ENCODE peak calls at places on chromosomes 13 and 19, in eight cellular contexts. P, T, E, L, U, W, M and G are unnamed samples.

GRCh38 chr19:31448221-31448657 is 99.0 kb upstream of the TSHZ3 start:
- DNase-seq in M (peak; percentile 25), W (no peak), U (peak; percentile 29), L (peak; percentile 93), T (peak; percentile 31), P (peak; percentile 91), E (peak; percentile 77), G (no peak)

GRCh38 chr13:77980592-77980991 is 62.0 kb upstream of the EDNRB start:
- DNase-seq in E (no peak), W (no peak), M (peak; percentile 25), L (peak; percentile 87), U (no peak), P (peak; percentile 81), T (no peak), G (no peak)

GRCh38 chr19:2567580-2567979 is 91.7 kb downstream of the GADD45B start:
- DNase-seq in P (no peak), W (no peak), T (no peak), M (no peak), U (peak; percentile 65), E (no peak), L (no peak), G (peak; percentile 6)

GRCh38 chr13:63279136-63279535 is 1863.5 kb upstream of the PCDH20 start:
- DNase-seq in L (no peak), M (no peak), P (no peak), U (no peak), T (no peak), W (no peak), E (no peak), G (no peak)

GRCh38 chr13:100957741-100958140 is 283.1 kb upstream of the TMTC4 start:
- DNase-seq in W (no peak), P (no peak), M (no peak), U (no peak), E (no peak), T (no peak), L (no peak), G (no peak)

GRCh38 chr13:30033681-30034447 is 183.4 kb upstream of the UBL3 start:
- DNase-seq in E (no peak), T (peak; percentile 93), L (peak; percentile 93), M (peak; percentile 54), P (peak; percentile 96), W (no peak), U (no peak), G (no peak)

GRCh38 chr13:112844411-112844810 is 124.6 kb upstream of the MCF2L start:
- DNase-seq in L (no peak), M (no peak), W (no peak), P (no peak), T (no peak), E (no peak), U (no peak), G (no peak)

GRCh38 chr13:90787007-90787406 is 560.5 kb upstream of the MIR17HG start:
- DNase-seq in P (no peak), T (no peak), W (no peak), M (no peak), E (no peak), U (no peak), L (peak; percentile 30), G (no peak)

GRCh38 chr13:99656843-99657506 is 155.7 kb downstream of the TM9SF2 start:
- DNase-seq in L (no peak), U (no peak), M (peak; percentile 42), W (no peak), E (no peak), T (no peak), P (no peak), G (no peak)

GRCh38 chr19:1618157-1619093 is 13.2 kb upstream of the UQCR11 start:
- DNase-seq in P (peak; percentile 25), E (no peak), M (no peak), W (no peak), T (no peak), U (peak; percentile 60), L (peak; percentile 18), G (peak; percentile 72)

GRCh38 chr13:113786262-113786841 is 27.3 kb downstream of the TMEM255B start:
- DNase-seq in W (no peak), M (no peak), L (peak; percentile 73), P (peak; percentile 60), T (no peak), U (no peak), E (no peak), G (no peak)

GRCh38 chr13:75635101-75635620 is 969 bp upstream of the LMO7 start:
- DNase-seq in T (no peak), E (peak; percentile 27), P (peak; percentile 34), W (no peak), U (no peak), M (no peak), L (peak; percentile 26), G (no peak)

GRCh38 chr13:100454876-100455275 is 133.7 kb downstream of the GGACT start:
- DNase-seq in L (peak; percentile 63), T (no peak), E (no peak), U (no peak), M (peak; percentile 76), P (peak; percentile 47), W (no peak), G (no peak)

GRCh38 chr13:101949681-101950080 is 452.2 kb downstream of the FGF14 start:
- DNase-seq in T (no peak), U (no peak), L (no peak), M (no peak), E (no peak), P (no peak), W (no peak), G (no peak)

GRCh38 chr13:51246005-51246404 is 23.8 kb downstream of the FAM124A start:
- DNase-seq in W (no peak), L (no peak), P (no peak), M (no peak), U (no peak), E (no peak), T (no peak), G (no peak)

GRCh38 chr13:113536461-113537110 is 46.1 kb upstream of the DCUN1D2 start:
- DNase-seq in T (no peak), E (no peak), P (no peak), M (no peak), L (no peak), W (no peak), U (no peak), G (no peak)

GRCh38 chr19:18306903-18307681 is 15.8 kb downstream of the LSM4 start:
- DNase-seq in L (no peak), T (no peak), U (no peak), P (no peak), W (no peak), E (no peak), M (no peak), G (no peak)

GRCh38 chr13:67792151-67792665 is 562.1 kb upstream of the PCDH9 start:
- DNase-seq in M (peak; percentile 27), U (no peak), T (no peak), E (no peak), W (no peak), L (no peak), P (no peak), G (no peak)

GRCh38 chr13:60398438-60398891 is 1.4 kb downstream of the TDRD3 start:
- DNase-seq in T (no peak), U (no peak), E (no peak), P (no peak), W (no peak), L (peak; percentile 17), M (no peak), G (no peak)

GRCh38 chr19:55005684-55006488 is 32.2 kb downstream of the GP6 start:
- DNase-seq in W (no peak), T (no peak), P (peak; percentile 9), L (peak; percentile 65), E (no peak), U (no peak), M (peak; percentile 90), G (no peak)

DNA sequence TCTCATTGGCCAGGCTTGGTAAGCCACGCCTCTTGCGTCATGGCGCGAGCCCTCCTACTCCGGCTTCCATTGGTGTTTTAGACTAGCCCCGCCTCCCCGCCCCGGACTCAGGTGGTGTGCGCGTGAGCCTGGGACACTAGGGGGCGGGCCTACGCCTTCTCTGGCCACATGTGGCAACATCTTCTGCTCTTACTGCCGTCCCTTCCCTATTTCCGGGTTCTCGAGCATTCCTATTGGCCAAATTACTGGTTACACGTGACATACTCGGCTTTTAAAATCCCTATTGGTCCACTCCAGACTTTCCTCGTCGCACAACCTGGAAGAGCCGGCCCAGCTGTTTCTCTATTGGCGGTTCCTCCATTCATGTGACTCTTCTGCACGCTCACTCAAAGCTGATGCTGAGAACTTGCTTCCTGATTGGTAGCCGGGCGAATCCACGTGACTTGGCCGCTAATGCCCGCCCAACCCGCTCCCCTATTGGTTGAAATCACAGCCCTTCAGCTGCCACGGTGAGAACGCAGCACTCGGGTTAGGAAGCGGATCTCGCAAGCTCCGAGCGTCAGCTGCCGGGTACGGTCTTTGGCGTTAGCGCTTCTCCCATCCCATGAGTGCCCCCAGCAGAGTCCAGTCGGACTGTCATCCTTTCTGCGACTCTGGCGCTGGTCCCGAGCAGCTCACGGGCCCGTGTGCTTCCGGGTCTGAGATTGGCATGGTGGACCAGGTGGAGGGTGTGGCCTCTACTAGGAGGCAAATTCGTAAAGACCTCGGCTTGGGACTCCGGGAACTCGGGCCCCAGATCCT is at the start of gene BLOC1S3:
- DNase-seq in L (peak; percentile 100), U (peak; percentile 100), W (peak; percentile 99), T (peak; percentile 100), M (peak; percentile 100), P (peak; percentile 100), E (peak; percentile 100), G (peak; percentile 100)
- TF ChIP-seq CTCF in L (no peak), U (peak; percentile 33), W (peak; percentile 60), T (peak; percentile 38), M (peak; percentile 51), P (peak; percentile 10), E (peak; percentile 52), G (peak; percentile 38)

GRCh38 chr13:79374578-79374977 is 31.5 kb downstream of the RBM26 start:
- DNase-seq in W (no peak), U (no peak), P (no peak), T (no peak), L (no peak), M (peak; percentile 40), E (no peak), G (no peak)
- TF ChIP-seq CTCF in W (no peak), U (no peak), P (no peak), T (no peak), L (no peak), M (no peak), E (no peak), G (no peak)

DNA sequence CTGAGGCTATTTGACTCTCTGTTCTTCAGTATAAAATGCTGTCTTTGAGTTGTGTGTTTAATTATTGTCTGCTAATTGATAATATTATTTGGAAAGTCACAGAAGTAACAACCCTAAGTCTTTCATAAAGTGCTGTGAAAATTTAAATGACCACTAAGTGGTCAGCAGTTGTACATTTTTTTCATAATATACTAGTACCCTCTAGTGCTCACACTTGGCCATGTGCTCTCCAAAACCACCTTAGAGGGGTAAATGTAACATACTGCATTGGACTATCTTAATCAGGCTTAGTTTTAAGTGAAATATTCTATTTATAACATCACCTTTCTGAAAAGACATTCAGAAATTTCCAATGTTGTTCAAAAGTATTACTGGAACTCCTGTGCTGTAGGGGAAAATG is 745.3 kb downstream of the GPC5 start:
- DNase-seq in T (no peak), M (no peak), L (no peak), P (no peak), W (no peak), E (no peak), U (no peak), G (no peak)
- TF ChIP-seq CTCF in T (no peak), M (no peak), L (no peak), P (no peak), W (peak; percentile 20), E (no peak), U (no peak), G (no peak)

DNA sequence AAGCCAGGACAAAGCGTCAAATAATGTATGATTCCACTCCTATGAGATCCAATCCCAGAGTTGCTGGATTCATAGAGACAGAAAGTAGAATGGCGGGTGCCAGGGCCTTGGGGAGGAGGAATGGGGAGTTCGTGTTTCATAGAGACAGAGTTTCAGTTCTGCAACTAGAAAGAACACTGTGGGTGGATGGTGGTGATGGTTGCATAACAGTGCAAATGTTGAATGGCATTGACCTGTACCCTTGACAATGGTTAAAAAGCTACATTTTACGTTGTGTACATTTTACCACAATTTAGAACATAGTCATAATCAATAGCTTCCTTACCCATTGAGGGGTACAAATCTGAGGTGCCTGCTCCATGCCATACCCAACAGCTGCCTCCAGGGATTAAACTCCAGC is 33.4 kb downstream of the MBD3L2B start:
- DNase-seq in E (no peak), U (no peak), W (no peak), P (no peak), M (no peak), L (no peak), T (no peak), G (no peak)
- TF ChIP-seq CTCF in E (no peak), U (no peak), W (no peak), P (no peak), M (no peak), L (no peak), T (no peak), G (no peak)